ENCODE peak calls at places on chromosomes 1 and 21, in eight cellular contexts. H, I, F, M, S, E, Y and C are unnamed samples.

GRCh38 chr1:202709276-202710041 is 795 bp downstream of the SYT2 start:
- DNase-seq in H (no peak), I (no peak), F (no peak), M (no peak), S (no peak), E (peak; percentile 27), Y (no peak), C (no peak)

GRCh38 chr1:153741946-153742345 is 14.1 kb downstream of the INTS3 start:
- DNase-seq in H (no peak), I (no peak), F (no peak), M (no peak), S (no peak), E (no peak), Y (no peak), C (no peak)

GRCh38 chr1:1299686-1300351 is 7.9 kb downstream of the ACAP3 start:
- DNase-seq in H (no peak), I (no peak), F (no peak), M (peak; percentile 48), S (no peak), E (no peak), Y (no peak), C (no peak)

GRCh38 chr1:177872563-177872900 is 97.3 kb downstream of the SEC16B start:
- DNase-seq in H (no peak), I (no peak), F (no peak), M (no peak), S (no peak), E (no peak), Y (no peak), C (no peak)

GRCh38 chr1:11970441-11971185 is 9.6 kb upstream of the MFN2 start:
- DNase-seq in H (no peak), I (no peak), F (no peak), M (no peak), S (no peak), E (no peak), Y (no peak), C (no peak)

GRCh38 chr1:227779021-227779441 is 36.4 kb upstream of the PRSS38 start:
- DNase-seq in H (no peak), I (no peak), F (no peak), M (no peak), S (no peak), E (peak; percentile 30), Y (no peak), C (no peak)

GRCh38 chr21:35540950-35541632 is 492.0 kb upstream of the RUNX1 start:
- DNase-seq in H (no peak), I (no peak), F (no peak), M (no peak), S (no peak), E (no peak), Y (no peak), C (no peak)

GRCh38 chr1:73778511-73778910 is 419.5 kb downstream of the LRRIQ3 start:
- DNase-seq in H (no peak), I (no peak), F (no peak), M (no peak), S (no peak), E (no peak), Y (no peak), C (no peak)

GRCh38 chr21:18298228-18298627 is 53.6 kb downstream of the CHODL start:
- DNase-seq in H (no peak), I (no peak), F (no peak), M (peak; percentile 2), S (no peak), E (no peak), Y (no peak), C (no peak)

GRCh38 chr21:35138665-35139381 is 89.7 kb upstream of the RUNX1 start:
- DNase-seq in H (no peak), I (no peak), F (no peak), M (peak; percentile 58), S (peak; percentile 94), E (no peak), Y (peak; percentile 52), C (peak; percentile 71)

GRCh38 chr1:205811660-205812059 is 1.3 kb downstream of the SLC41A1 start:
- DNase-seq in H (no peak), I (no peak), F (no peak), M (no peak), S (peak; percentile 5), E (no peak), Y (peak; percentile 13), C (no peak)

GRCh38 chr1:25760122-25760719 is 39.8 kb upstream of the SELENON start:
- DNase-seq in H (no peak), I (no peak), F (no peak), M (no peak), S (no peak), E (no peak), Y (no peak), C (no peak)

GRCh38 chr1:67347688-67348472 is 40.2 kb downstream of the IL12RB2 start:
- DNase-seq in H (peak; percentile 45), I (peak; percentile 35), F (no peak), M (peak; percentile 55), S (peak; percentile 49), E (no peak), Y (peak; percentile 61), C (no peak)

GRCh38 chr1:201215531-201216357 is 25.1 kb downstream of the IGFN1 start:
- DNase-seq in H (no peak), I (no peak), F (no peak), M (no peak), S (no peak), E (no peak), Y (no peak), C (peak; percentile 40)

GRCh38 chr1:40923511-40924020 is 55.9 kb upstream of the CTPS1 start:
- DNase-seq in H (no peak), I (no peak), F (no peak), M (no peak), S (no peak), E (no peak), Y (no peak), C (no peak)

GRCh38 chr1:97050501-97050900 is 328.9 kb downstream of the PTBP2 start:
- DNase-seq in H (no peak), I (peak; percentile 19), F (no peak), M (peak; percentile 1), S (peak; percentile 48), E (no peak), Y (peak; percentile 68), C (no peak)

GRCh38 chr1:228734881-228735801 is at the start of gene RHOU:
- DNase-seq in H (peak; percentile 67), I (peak; percentile 67), F (peak; percentile 73), M (no peak), S (no peak), E (peak; percentile 92), Y (peak; percentile 66), C (peak; percentile 56)

GRCh38 chr1:96987186-96987703 is 265.7 kb downstream of the PTBP2 start:
- DNase-seq in H (no peak), I (no peak), F (no peak), M (no peak), S (no peak), E (no peak), Y (no peak), C (no peak)

DNA sequence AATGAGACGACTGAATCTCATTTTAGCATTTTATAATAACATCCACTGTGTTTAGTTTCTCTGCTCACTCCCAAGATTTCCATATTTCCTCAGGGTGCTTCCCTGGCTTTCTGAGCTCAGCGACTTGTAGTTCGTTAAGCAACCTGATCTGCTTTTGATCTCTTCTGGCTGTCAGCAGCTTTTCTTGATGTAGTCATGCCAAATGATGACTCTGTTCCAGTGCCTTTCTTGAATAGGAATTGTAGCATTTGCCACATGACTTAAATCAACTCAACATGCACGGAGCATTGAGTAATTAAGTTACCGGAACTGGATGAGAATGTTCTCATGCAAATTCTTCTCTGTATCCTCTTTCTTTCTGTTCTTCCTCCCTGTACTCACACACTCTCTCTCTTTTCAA is 246.1 kb downstream of the FMN2 start:
- DNase-seq in H (no peak), I (no peak), F (no peak), M (no peak), S (peak; percentile 84), E (no peak), Y (peak; percentile 92), C (no peak)
- H3K4me3 ChIP-seq in H (no peak overlapping the region), I (no peak overlapping the region), F (no peak overlapping the region), M (no peak overlapping the region), S (no peak overlapping the region), E (no peak overlapping the region), Y (no peak overlapping the region), C (no peak overlapping the region)

GRCh38 chr1:160579216-160579701 is at the start of gene CD84:
- DNase-seq in H (no peak), I (no peak), F (no peak), M (peak; percentile 64), S (no peak), E (no peak), Y (no peak), C (no peak)
- H3K4me3 ChIP-seq in H (no peak within 1 kb of the TSS), I (no peak within 1 kb of the TSS), F (no peak within 1 kb of the TSS), M (peak within 1 kb of the TSS; percentile 76), S (no peak within 1 kb of the TSS), E (peak within 1 kb of the TSS; percentile 33), Y (no peak within 1 kb of the TSS), C (peak within 1 kb of the TSS; percentile 50)

GRCh38 chr1:183807549-183808168 is 2.7 kb downstream of the RGL1 start:
- DNase-seq in H (no peak), I (no peak), F (no peak), M (no peak), S (peak; percentile 54), E (no peak), Y (peak; percentile 51), C (no peak)
- H3K4me3 ChIP-seq in H (no peak overlapping the region), I (no peak overlapping the region), F (peak overlapping the region; percentile 10), M (no peak overlapping the region), S (no peak overlapping the region), E (no peak overlapping the region), Y (no peak overlapping the region), C (no peak overlapping the region)

GRCh38 chr1:182625716-182626504 is 21.7 kb upstream of the RGS16 start:
- DNase-seq in H (no peak), I (no peak), F (no peak), M (no peak), S (no peak), E (no peak), Y (peak; percentile 28), C (no peak)

GRCh38 chr1:182620924-182621585 is 16.9 kb upstream of the RGS16 start:
- DNase-seq in H (no peak), I (no peak), F (no peak), M (no peak), S (no peak), E (no peak), Y (no peak), C (no peak)

GRCh38 chr1:182626527-182626926 is 22.3 kb upstream of the RGS16 start:
- DNase-seq in H (no peak), I (no peak), F (no peak), M (no peak), S (no peak), E (no peak), Y (no peak), C (no peak)

GRCh38 chr1:182624582-182624981 is 20.4 kb upstream of the RGS16 start:
- DNase-seq in H (no peak), I (no peak), F (no peak), M (no peak), S (no peak), E (no peak), Y (no peak), C (no peak)

DNA sequence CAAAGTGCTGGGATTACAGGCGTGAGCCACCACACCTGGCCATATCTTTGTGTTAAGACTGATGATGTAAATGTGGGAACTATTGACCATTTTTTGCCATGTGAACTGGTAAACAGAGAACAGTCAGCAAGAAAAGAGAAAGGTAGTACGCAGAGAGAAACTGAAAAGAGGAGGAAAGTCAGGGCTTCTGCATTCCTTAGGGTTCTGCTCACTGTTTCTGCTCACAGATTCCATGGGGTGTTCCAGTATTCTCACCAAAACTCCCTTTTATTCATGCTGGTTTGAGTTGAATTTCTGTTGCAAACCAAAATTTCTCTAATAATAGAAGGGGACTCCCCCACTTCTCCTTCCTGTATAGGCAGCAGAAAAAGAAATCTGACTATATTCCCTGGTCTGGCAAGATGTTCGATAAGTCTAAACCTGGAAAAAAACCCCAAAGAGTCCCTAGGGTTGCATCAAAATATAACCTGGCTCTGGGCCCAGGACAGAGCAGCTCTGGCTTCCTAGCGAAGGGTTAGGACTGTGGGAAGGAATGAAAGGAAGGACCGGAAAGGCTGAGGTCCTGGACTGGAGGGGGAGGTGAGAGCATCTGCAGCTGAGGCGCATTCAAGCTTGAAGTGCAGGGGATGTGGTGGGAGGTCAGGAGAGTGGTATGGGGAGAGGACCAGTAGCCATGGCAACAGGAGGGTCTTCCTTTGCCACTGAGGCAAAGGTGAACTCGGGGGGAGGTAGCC is 18.8 kb upstream of the RGS16 start:
- DNase-seq in H (no peak), I (no peak), F (no peak), M (peak; percentile 71), S (no peak), E (no peak), Y (peak; percentile 19), C (no peak)
- H3K4me3 ChIP-seq in H (no peak overlapping the region), I (no peak overlapping the region), F (no peak overlapping the region), M (peak overlapping the region; percentile 48), S (no peak overlapping the region), E (no peak overlapping the region), Y (no peak overlapping the region), C (no peak overlapping the region)